ENCODE peak calls at places on chromosomes 3 and 15, in seven cellular contexts. U, L, M, K, C, E and P are unnamed samples.

GRCh38 chr15:85500729-85501128 is 120.3 kb downstream of the AKAP13 start:
- DNase-seq in E (no peak), K (no peak), C (no peak), U (no peak), L (no peak), M (no peak), P (peak; percentile 91)

GRCh38 chr15:81281176-81281735 is 42.7 kb downstream of the STARD5 start:
- DNase-seq in C (no peak), M (no peak), L (no peak), K (no peak), U (no peak), E (no peak), P (no peak)

GRCh38 chr15:22811640-22812039 is 25.2 kb downstream of the NIPA1 start:
- DNase-seq in C (peak; percentile 9), M (peak; percentile 28), L (no peak), K (no peak), U (no peak), E (no peak), P (peak; percentile 25)

GRCh38 chr15:96503276-96503675 is 172.8 kb downstream of the NR2F2 start:
- DNase-seq in C (no peak), U (no peak), L (no peak), K (no peak), E (no peak), M (no peak), P (no peak)

GRCh38 chr3:177512945-177513671 is 315.8 kb upstream of the TBL1XR1 start:
- DNase-seq in E (no peak), M (no peak), C (no peak), L (no peak), U (no peak), K (no peak), P (no peak)

GRCh38 chr15:95296626-95297025 is 1033.9 kb upstream of the NR2F2 start:
- DNase-seq in K (no peak), M (no peak), L (no peak), U (no peak), C (no peak), E (no peak), P (no peak)

GRCh38 chr3:179929091-179929529 is 107.6 kb downstream of the PEX5L start:
- DNase-seq in E (no peak), M (no peak), K (peak; percentile 38), L (peak; percentile 11), U (peak; percentile 7), C (peak; percentile 73), P (peak; percentile 99)

GRCh38 chr3:45647148-45647619 is 42.0 kb upstream of the SACM1L start:
- DNase-seq in E (no peak), M (peak; percentile 56), U (peak; percentile 66), L (no peak), K (no peak), C (no peak), P (no peak)

GRCh38 chr15:90232196-90232595 is 1.5 kb downstream of the CIB1 start:
- DNase-seq in M (no peak), U (no peak), C (no peak), L (no peak), E (no peak), K (no peak), P (no peak)

GRCh38 chr3:12270976-12271375 is 17.9 kb upstream of the PPARG start:
- DNase-seq in L (no peak), K (no peak), E (no peak), U (no peak), M (no peak), C (no peak), P (no peak)

GRCh38 chr15:90201944-90202375 is 830 bp downstream of the SEMA4B start:
- DNase-seq in M (no peak), E (no peak), L (no peak), C (peak; percentile 43), U (no peak), K (no peak), P (peak; percentile 34)

GRCh38 chr3:12471228-12471627 is 13.1 kb upstream of the TSEN2 start:
- DNase-seq in K (peak; percentile 24), U (no peak), L (peak; percentile 28), E (no peak), C (no peak), M (peak; percentile 54), P (no peak)

GRCh38 chr3:177127008-177127407 is 70.3 kb downstream of the TBL1XR1 start:
- DNase-seq in C (no peak), U (no peak), L (no peak), E (no peak), M (no peak), K (no peak), P (no peak)

GRCh38 chr15:90037961-90038633 is 37.0 kb downstream of the ZNF710 start:
- DNase-seq in L (no peak), M (no peak), U (no peak), K (no peak), C (no peak), E (no peak), P (no peak)

GRCh38 chr15:59997070-59997701 is 6.9 kb upstream of the FOXB1 start:
- DNase-seq in U (no peak), L (no peak), C (no peak), E (no peak), M (no peak), K (peak; percentile 40), P (peak; percentile 64)

GRCh38 chr3:64351713-64352595 is 126.7 kb upstream of the PRICKLE2 start:
- DNase-seq in L (no peak), U (no peak), E (no peak), C (no peak), M (no peak), K (no peak), P (no peak)

GRCh38 chr3:196169836-196170240 is 41.4 kb downstream of the ZDHHC19 start:
- DNase-seq in K (no peak), U (no peak), M (no peak), E (no peak), L (no peak), C (no peak), P (no peak)

GRCh38 chr3:63192248-63192647 is 85.9 kb upstream of the SYNPR start:
- DNase-seq in E (no peak), K (no peak), U (no peak), C (no peak), L (no peak), M (no peak), P (peak; percentile 85)

GRCh38 chr3:60053518-60054265 is 1003.9 kb upstream of the CFAP20DC start:
- DNase-seq in L (peak; percentile 47), E (no peak), U (peak; percentile 17), C (no peak), M (no peak), K (peak; percentile 21), P (no peak)

GRCh38 chr3:178435575-178435974 is 100.7 kb upstream of the KCNMB2 start:
- DNase-seq in K (no peak), M (no peak), U (no peak), C (no peak), L (no peak), E (no peak), P (no peak)

GRCh38 chr3:172140499-172141391 is 101.4 kb downstream of the FNDC3B start:
- DNase-seq in E (no peak), K (no peak), L (no peak), U (peak; percentile 83), C (no peak), M (no peak), P (no peak)